ENCODE peak calls at places on chromosome 22, in eight cellular contexts. Y is foreskin melanocyte, Z is HEK293T, H is MCF 10A, D is EL, O is kidney tubule cell, B is HFFc6, A is mucosa of descending colon. F is an unnamed sample.

GRCh38 chr22:32465661-32466060 is 1.4 kb upstream of the BPIFC start:
- DNase-seq in Y (no peak), Z (no peak), H (no peak), D (no peak), O (no peak), B (no peak), A (no peak), F (no peak)

GRCh38 chr22:46830841-46831240 is 68.4 kb downstream of the TBC1D22A start:
- DNase-seq in Y (no peak), Z (no peak), H (no peak), D (peak; percentile 68), O (peak; percentile 48), B (peak; percentile 19), A (peak; percentile 22), F (no peak)

GRCh38 chr22:40524392-40525249 is 111.9 kb downstream of the MRTFA start:
- DNase-seq in Y (no peak), Z (no peak), H (peak; percentile 68), D (peak; percentile 35), O (no peak), B (no peak), A (no peak), F (no peak)

GRCh38 chr22:24069721-24070120 is 58.6 kb downstream of the CABIN1 start:
- DNase-seq in Y (no peak), Z (no peak), H (no peak), D (no peak), O (no peak), B (no peak), A (no peak), F (no peak)

GRCh38 chr22:30481711-30482110 is 9.9 kb upstream of the SEC14L3 start:
- DNase-seq in Y (no peak), Z (no peak), H (peak; percentile 5), D (peak; percentile 75), O (peak; percentile 49), B (peak; percentile 29), A (no peak), F (no peak)

GRCh38 chr22:27720860-27721259 is 80.7 kb downstream of the MN1 start:
- DNase-seq in Y (no peak), Z (no peak), H (peak; percentile 63), D (no peak), O (peak; percentile 66), B (no peak), A (no peak), F (no peak)

GRCh38 chr22:22070371-22070824 is 87.8 kb upstream of the TOP3B start:
- DNase-seq in Y (no peak), Z (no peak), H (peak; percentile 74), D (no peak), O (peak; percentile 60), B (no peak), A (no peak), F (no peak)

GRCh38 chr22:50285568-50286229 is 15.5 kb upstream of the MAPK11 start:
- DNase-seq in Y (no peak), Z (no peak), H (no peak), D (no peak), O (no peak), B (no peak), A (no peak), F (no peak)

GRCh38 chr22:43209971-43210370 is 23.0 kb upstream of the TTLL12 start:
- DNase-seq in Y (no peak), Z (no peak), H (no peak), D (no peak), O (no peak), B (no peak), A (peak; percentile 34), F (no peak)

GRCh38 chr22:49351761-49352221 is 475.9 kb downstream of the BRD1 start:
- DNase-seq in Y (no peak), Z (no peak), H (no peak), D (no peak), O (no peak), B (no peak), A (no peak), F (no peak)

GRCh38 chr22:34917239-34917638 is 148.7 kb upstream of the ISX start:
- DNase-seq in Y (no peak), Z (no peak), H (no peak), D (peak; percentile 8), O (peak; percentile 40), B (no peak), A (no peak), F (no peak)

GRCh38 chr22:26447594-26448329 is 18.7 kb downstream of the ASPHD2 start:
- DNase-seq in Y (no peak), Z (no peak), H (no peak), D (no peak), O (no peak), B (no peak), A (no peak), F (no peak)

GRCh38 chr22:24445481-24446290 is 18.3 kb downstream of the ADORA2A start:
- DNase-seq in Y (no peak), Z (no peak), H (no peak), D (no peak), O (peak; percentile 35), B (no peak), A (no peak), F (no peak)

GRCh38 chr22:43337385-43337784 is 5.8 kb downstream of the SCUBE1 start:
- DNase-seq in Y (no peak), Z (no peak), H (peak; percentile 59), D (no peak), O (no peak), B (no peak), A (no peak), F (no peak)

GRCh38 chr22:47065756-47066615 is 303.5 kb downstream of the TBC1D22A start:
- DNase-seq in Y (no peak), Z (no peak), H (no peak), D (no peak), O (no peak), B (no peak), A (no peak), F (no peak)

GRCh38 chr22:42985541-42985925 is 29.4 kb downstream of the PACSIN2 start:
- DNase-seq in Y (no peak), Z (no peak), H (no peak), D (no peak), O (no peak), B (no peak), A (no peak), F (no peak)

GRCh38 chr22:30609260-30610185 is 2.5 kb downstream of the TCN2 start:
- DNase-seq in Y (no peak), Z (no peak), H (peak; percentile 77), D (peak; percentile 93), O (peak; percentile 90), B (peak; percentile 74), A (peak; percentile 64), F (no peak)

GRCh38 chr22:39820266-39820665 is 73.3 kb downstream of the ENTHD1 start:
- DNase-seq in Y (peak; percentile 74), Z (no peak), H (peak; percentile 72), D (peak; percentile 81), O (peak; percentile 68), B (peak; percentile 75), A (no peak), F (no peak)

GRCh38 chr22:43407591-43407990 is 4.2 kb upstream of the MPPED1 start:
- DNase-seq in Y (no peak), Z (no peak), H (no peak), D (no peak), O (no peak), B (no peak), A (peak; percentile 27), F (no peak)

GRCh38 chr22:23678133-23678532 is 12.7 kb upstream of the RGL4 start:
- DNase-seq in Y (no peak), Z (no peak), H (no peak), D (no peak), O (no peak), B (no peak), A (no peak), F (no peak)

GRCh38 chr22:38177926-38178604 is 3.6 kb downstream of the PLA2G6 start:
- DNase-seq in Y (peak; percentile 95), Z (peak; percentile 39), H (peak; percentile 85), D (peak; percentile 92), O (peak; percentile 89), B (peak; percentile 90), A (no peak), F (no peak)

GRCh38 chr22:22978637-22979036 is 91.0 kb downstream of the IGLL5 start:
- DNase-seq in Y (no peak), Z (no peak), H (no peak), D (no peak), O (no peak), B (no peak), A (no peak), F (no peak)

GRCh38 chr22:41923595-41924276 is 2.9 kb downstream of the TNFRSF13C start:
- DNase-seq in Y (no peak), Z (no peak), H (no peak), D (no peak), O (no peak), B (no peak), A (no peak), F (no peak)

GRCh38 chr22:17570851-17571631 is 7.7 kb downstream of the SLC25A18 start:
- DNase-seq in Y (no peak), Z (no peak), H (peak; percentile 98), D (peak; percentile 88), O (peak; percentile 69), B (peak; percentile 92), A (no peak), F (no peak)

GRCh38 chr22:29727248-29727551 is 7.4 kb downstream of the CABP7 start:
- DNase-seq in Y (no peak), Z (peak; percentile 73), H (peak; percentile 31), D (peak; percentile 50), O (peak; percentile 23), B (no peak), A (no peak), F (no peak)

GRCh38 chr22:44380716-44381500 is 68.2 kb upstream of the SHISAL1 start:
- DNase-seq in Y (no peak), Z (no peak), H (no peak), D (no peak), O (no peak), B (no peak), A (peak; percentile 17), F (no peak)

GRCh38 chr22:36659762-36660509 is 43.6 kb downstream of the CACNG2 start:
- DNase-seq in Y (peak; percentile 43), Z (peak; percentile 72), H (peak; percentile 99), D (peak; percentile 97), O (peak; percentile 95), B (peak; percentile 90), A (peak; percentile 82), F (no peak)

F was measured in activated CD4-positive, CD25-positive, alpha-beta regulatory T cell.